ENCODE peak calls at places on chromosomes 7 and 10, in four cellular contexts. F is OCI-LY7, O is caudate nucleus, A is iris pigment epithelial cell. L is an unnamed sample.
A peak's percentile ranks its signal among the peaks of the same experiment; 100 is the strongest.

GRCh38 chr7:24778543-24779282 is 21.4 kb upstream of the GSDME start:
- DNase-seq in F (peak; percentile 23), O (peak; percentile 3), A (peak; percentile 90), L (peak; percentile 71)

GRCh38 chr10:72204724-72205123 is 11.1 kb upstream of the ANAPC16 start:
- DNase-seq in O (no peak), F (no peak), A (no peak), L (no peak)

GRCh38 chr10:80454526-80455460 is 683 bp downstream of the TSPAN14 start:
- DNase-seq in A (peak; percentile 44), O (no peak), F (peak; percentile 52), L (no peak)

GRCh38 chr10:69435966-69436520 is 15.2 kb upstream of the TSPAN15 start:
- DNase-seq in O (no peak), A (no peak), F (no peak), L (no peak)

GRCh38 chr7:103540986-103541385 is 95.0 kb upstream of the SLC26A5 start:
- DNase-seq in F (no peak), O (peak; percentile 86), A (no peak), L (peak; percentile 5)

GRCh38 chr10:43782814-43783213 is 134.1 kb upstream of the ZNF32 start:
- DNase-seq in A (no peak), O (no peak), F (no peak), L (no peak)

GRCh38 chr10:18164093-18164492 is 23.9 kb downstream of the CACNB2 start:
- DNase-seq in O (no peak), F (no peak), A (peak; percentile 97), L (peak; percentile 50)

GRCh38 chr7:128940494-128941322 is 3.0 kb downstream of the IRF5 start:
- DNase-seq in F (peak; percentile 93), A (no peak), O (no peak), L (no peak)

GRCh38 chr7:137633133-137633532 is 213.6 kb downstream of the DGKI start:
- DNase-seq in A (peak; percentile 51), O (no peak), F (no peak), L (no peak)

GRCh38 chr10:1544929-1545328 is 192.4 kb downstream of the ADARB2 start:
- DNase-seq in O (no peak), F (no peak), A (no peak), L (no peak)

GRCh38 chr10:100509241-100509640 is 10.4 kb downstream of the SEC31B start:
- DNase-seq in F (no peak), O (no peak), A (no peak), L (no peak)

GRCh38 chr10:33901166-33901565 is 566.7 kb upstream of the NRP1 start:
- DNase-seq in A (peak; percentile 86), O (no peak), F (no peak), L (peak; percentile 80)

GRCh38 chr7:33748793-33749192 is 156.5 kb upstream of the BMPER start:
- DNase-seq in A (no peak), O (no peak), F (no peak), L (no peak)

GRCh38 chr10:48821692-48822091 is 117.9 kb downstream of the LRRC18 start:
- DNase-seq in A (no peak), F (no peak), O (no peak), L (no peak)

GRCh38 chr7:131502810-131503545 is 53.5 kb downstream of the PODXL start:
- DNase-seq in F (no peak), O (no peak), A (peak; percentile 68), L (peak; percentile 55)

GRCh38 chr10:8670461-8670860 is 616.0 kb downstream of the GATA3 start:
- DNase-seq in O (no peak), A (no peak), F (no peak), L (no peak)

GRCh38 chr7:94056796-94057207 is 52.6 kb upstream of the BET1 start:
- DNase-seq in A (peak; percentile 96), O (no peak), F (peak; percentile 42), L (peak; percentile 87)

GRCh38 chr7:74288034-74288881 is 949 bp upstream of the CLIP2 start:
- DNase-seq in A (no peak), F (no peak), O (no peak), L (peak; percentile 13)

GRCh38 chr7:155584763-155585531 is 38.6 kb upstream of the CNPY1 start:
- DNase-seq in A (peak; percentile 55), O (no peak), F (no peak), L (no peak)

GRCh38 chr10:50567384-50567783 is 56.4 kb downstream of the SGMS1 start:
- DNase-seq in O (no peak), F (no peak), A (no peak), L (no peak)

GRCh38 chr10:5976689-5977470 is 463 bp downstream of the IL15RA start:
- DNase-seq in O (no peak), A (peak; percentile 67), F (peak; percentile 49), L (peak; percentile 37)

GRCh38 chr7:56115852-56116538 is at the start of gene NUPR2:
- DNase-seq in A (no peak), O (no peak), F (no peak), L (no peak)

GRCh38 chr10:75531571-75532031 is 100.2 kb downstream of the LRMDA start:
- DNase-seq in A (no peak), F (no peak), O (no peak), L (peak; percentile 42)

GRCh38 chr7:142854505-142855400 is at the start of gene EPHB6:
- DNase-seq in O (peak; percentile 74), A (peak; percentile 71), F (peak; percentile 38), L (peak; percentile 45)

GRCh38 chr7:145692237-145692950 is 424.2 kb upstream of the CNTNAP2 start:
- DNase-seq in A (no peak), O (no peak), F (no peak), L (peak; percentile 1)

GRCh38 chr10:94963901-94964300 is 25.4 kb downstream of the CYP2C9 start:
- DNase-seq in F (peak; percentile 25), O (no peak), A (peak; percentile 47), L (peak; percentile 8)

GRCh38 chr10:72133517-72133916 is 45.2 kb upstream of the SPOCK2 start:
- DNase-seq in A (peak; percentile 87), O (no peak), F (no peak), L (peak; percentile 75)

GRCh38 chr7:27174077-27175004 is at the start of gene HOXA10:
- DNase-seq in O (no peak), A (no peak), F (no peak), L (no peak)

GRCh38 chr10:8852546-8852945 is 798.1 kb downstream of the GATA3 start:
- DNase-seq in A (no peak), F (no peak), O (no peak), L (no peak)

GRCh38 chr7:76328390-76328789 is 25.9 kb downstream of the HSPB1 start:
- DNase-seq in O (peak; percentile 9), A (no peak), F (no peak), L (no peak)

GRCh38 chr7:55515569-55516279 is 56.6 kb downstream of the VOPP1 start:
- DNase-seq in F (peak; percentile 58), A (no peak), O (no peak), L (no peak)

GRCh38 chr7:152395115-152395514 is 40.7 kb downstream of the KMT2C start:
- DNase-seq in A (peak; percentile 88), O (no peak), F (no peak), L (peak; percentile 60)

GRCh38 chr7:56219017-56219416 is 102.8 kb upstream of the NUPR2 start:
- DNase-seq in A (no peak), O (no peak), F (no peak), L (no peak)

GRCh38 chr10:71964669-71965515 is 697 bp downstream of the CHST3 start:
- DNase-seq in A (peak; percentile 88), O (peak; percentile 42), F (no peak), L (peak; percentile 62)

GRCh38 chr10:79100761-79101160 is 32.0 kb downstream of the ZMIZ1 start:
- DNase-seq in O (no peak), A (no peak), F (peak; percentile 69), L (no peak)